ENCODE peak calls at places on chromosomes 6 and 20, in four cellular contexts. One of them, this sample, is unnamed.

GRCh38 chr6:70668499-70668812 is 773 bp downstream of the SMAP1 start:
- DNase-seq in lower lobe of right lung: no peak
- DNase-seq in GM23248: peak; percentile 68
- DNase-seq in neuronal stem cell: no peak
- DNase-seq in this sample: peak; percentile 76

GRCh38 chr6:101120747-101121146 is 239.6 kb upstream of the ASCC3 start:
- DNase-seq in GM23248: no peak
- DNase-seq in lower lobe of right lung: no peak
- DNase-seq in neuronal stem cell: no peak
- DNase-seq in this sample: no peak

GRCh38 chr6:67064323-67064722 is 1357.3 kb upstream of the EYS start:
- DNase-seq in lower lobe of right lung: no peak
- DNase-seq in neuronal stem cell: no peak
- DNase-seq in GM23248: no peak
- DNase-seq in this sample: no peak

GRCh38 chr6:5084192-5084786 is 852 bp upstream of the PPP1R3G start:
- DNase-seq in neuronal stem cell: peak; percentile 6
- DNase-seq in GM23248: no peak
- DNase-seq in lower lobe of right lung: no peak
- DNase-seq in this sample: peak; percentile 65

GRCh38 chr6:4660377-4661321 is 115.6 kb upstream of the CDYL start:
- DNase-seq in lower lobe of right lung: no peak
- DNase-seq in neuronal stem cell: no peak
- DNase-seq in GM23248: no peak
- DNase-seq in this sample: no peak

GRCh38 chr6:15234068-15234758 is 11.7 kb upstream of the JARID2 start:
- DNase-seq in GM23248: no peak
- DNase-seq in neuronal stem cell: no peak
- DNase-seq in lower lobe of right lung: no peak
- DNase-seq in this sample: no peak

GRCh38 chr20:6418732-6419131 is 295.9 kb upstream of the FERMT1 start:
- DNase-seq in neuronal stem cell: no peak
- DNase-seq in lower lobe of right lung: no peak
- DNase-seq in GM23248: no peak
- DNase-seq in this sample: no peak

GRCh38 chr6:166742981-166743380 is 115.9 kb upstream of the RPS6KA2 start:
- DNase-seq in lower lobe of right lung: no peak
- DNase-seq in neuronal stem cell: no peak
- DNase-seq in GM23248: no peak
- DNase-seq in this sample: no peak

GRCh38 chr6:169810066-169810989 is 58.9 kb downstream of the ERMARD start:
- DNase-seq in neuronal stem cell: peak; percentile 67
- DNase-seq in GM23248: no peak
- DNase-seq in lower lobe of right lung: no peak
- DNase-seq in this sample: no peak

GRCh38 chr6:85660181-85660611 is 17.5 kb upstream of the SYNCRIP start:
- DNase-seq in GM23248: peak; percentile 98
- DNase-seq in lower lobe of right lung: no peak
- DNase-seq in neuronal stem cell: no peak
- DNase-seq in this sample: no peak
- H3K4me3 ChIP-seq in GM23248: peak overlapping the region; percentile 55
- H3K4me3 ChIP-seq in lower lobe of right lung: no peak overlapping the region
- H3K4me3 ChIP-seq in neuronal stem cell: no peak overlapping the region
- H3K4me3 ChIP-seq in this sample: no peak overlapping the region

DNA sequence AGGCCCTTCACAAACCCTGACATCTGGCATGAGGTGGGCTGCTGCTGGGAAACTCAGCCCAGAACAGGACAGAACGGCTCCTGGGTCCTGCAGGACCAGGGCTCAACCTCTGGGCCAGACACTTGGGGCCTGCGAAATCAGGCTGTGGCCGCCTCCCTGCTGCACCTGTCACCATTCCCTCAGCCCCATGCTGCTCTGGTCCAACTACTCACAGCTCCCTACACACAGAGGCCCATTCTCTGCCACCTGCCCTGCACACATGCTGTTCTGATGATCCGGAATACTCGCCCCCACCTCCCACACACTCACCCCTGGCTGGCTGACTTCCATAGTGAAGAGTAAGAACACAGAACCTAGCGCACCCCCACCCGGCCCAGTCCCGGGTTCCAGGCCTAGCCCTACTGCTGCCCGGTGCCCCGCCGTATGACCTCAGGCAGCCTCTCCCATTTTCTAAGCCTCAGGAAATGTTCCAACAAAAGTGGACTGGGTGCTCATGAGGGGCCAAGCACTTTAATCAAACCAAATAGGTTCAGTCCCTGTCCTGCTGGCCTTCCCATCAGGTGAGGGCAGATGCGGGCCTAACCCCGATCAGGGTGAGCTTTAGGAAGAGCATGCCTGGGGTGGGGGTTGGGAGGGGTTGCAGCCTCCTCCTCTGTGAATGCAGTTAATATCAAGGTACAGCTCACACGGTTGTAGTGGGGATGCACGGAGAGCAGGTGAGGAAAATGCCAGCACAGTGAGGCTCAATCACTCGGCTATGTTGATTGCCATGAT is 3.9 kb downstream of the PEDS1 start:
- DNase-seq in lower lobe of right lung: no peak
- DNase-seq in neuronal stem cell: no peak
- DNase-seq in GM23248: no peak
- DNase-seq in this sample: no peak
- H3K4me1 ChIP-seq in lower lobe of right lung: peaks cover 85% of the 10 kb centered on the region
- H3K4me1 ChIP-seq in neuronal stem cell: peaks cover 24% of the 10 kb centered on the region
- H3K4me1 ChIP-seq in GM23248: peaks cover 44% of the 10 kb centered on the region
- H3K4me1 ChIP-seq in this sample: no peaks in the 10 kb centered on the region

GRCh38 chr20:63472159-63472811 is at the start of gene KCNQ2:
- DNase-seq in neuronal stem cell: no peak
- DNase-seq in lower lobe of right lung: no peak
- DNase-seq in GM23248: no peak
- DNase-seq in this sample: no peak
- H3K4me3 ChIP-seq in neuronal stem cell: peak within 1 kb of the TSS; percentile 90
- H3K4me3 ChIP-seq in lower lobe of right lung: peak within 1 kb of the TSS; percentile 28
- H3K4me3 ChIP-seq in GM23248: no peak within 1 kb of the TSS
- H3K4me3 ChIP-seq in this sample: no peak within 1 kb of the TSS

GRCh38 chr20:36153204-36153603 is 1.3 kb upstream of the EPB41L1 start:
- DNase-seq in GM23248: no peak
- DNase-seq in neuronal stem cell: no peak
- DNase-seq in lower lobe of right lung: no peak
- DNase-seq in this sample: no peak

GRCh38 chr20:36155991-36156390 is 1.5 kb downstream of the EPB41L1 start:
- DNase-seq in lower lobe of right lung: no peak
- DNase-seq in neuronal stem cell: no peak
- DNase-seq in GM23248: no peak
- DNase-seq in this sample: no peak

GRCh38 chr20:36153754-36154695 is 515 bp upstream of the EPB41L1 start:
- DNase-seq in lower lobe of right lung: peak; percentile 91
- DNase-seq in GM23248: peak; percentile 85
- DNase-seq in neuronal stem cell: peak; percentile 62
- DNase-seq in this sample: peak; percentile 91

GRCh38 chr20:36155629-36155971 is 1.1 kb downstream of the EPB41L1 start:
- DNase-seq in lower lobe of right lung: no peak
- DNase-seq in GM23248: no peak
- DNase-seq in neuronal stem cell: no peak
- DNase-seq in this sample: no peak

GRCh38 chr20:36154696-36155628 is at the start of gene EPB41L1:
- DNase-seq in GM23248: peak; percentile 63
- DNase-seq in neuronal stem cell: no peak
- DNase-seq in lower lobe of right lung: peak; percentile 51
- DNase-seq in this sample: no peak
- H3K4me1 ChIP-seq in GM23248: peaks cover 3% of the 10 kb centered on the region
- H3K4me1 ChIP-seq in neuronal stem cell: peaks cover 13% of the 10 kb centered on the region
- H3K4me1 ChIP-seq in lower lobe of right lung: peaks cover 33% of the 10 kb centered on the region
- H3K4me1 ChIP-seq in this sample: peaks cover 7% of the 10 kb centered on the region

GRCh38 chr6:30963641-30964040 is 19.9 kb upstream of the MUC21 start:
- DNase-seq in GM23248: peak; percentile 18
- DNase-seq in lower lobe of right lung: no peak
- DNase-seq in neuronal stem cell: no peak
- DNase-seq in this sample: no peak

GRCh38 chr6:30964075-30964474 is 19.4 kb upstream of the MUC21 start:
- DNase-seq in lower lobe of right lung: no peak
- DNase-seq in GM23248: no peak
- DNase-seq in neuronal stem cell: no peak
- DNase-seq in this sample: no peak

GRCh38 chr6:30957716-30958115 is 16.9 kb downstream of the MUCL3 start:
- DNase-seq in GM23248: no peak
- DNase-seq in lower lobe of right lung: no peak
- DNase-seq in neuronal stem cell: no peak
- DNase-seq in this sample: no peak

GRCh38 chr6:30962716-30963115 is 20.8 kb upstream of the MUC21 start:
- DNase-seq in GM23248: no peak
- DNase-seq in lower lobe of right lung: no peak
- DNase-seq in neuronal stem cell: no peak
- DNase-seq in this sample: no peak

DNA sequence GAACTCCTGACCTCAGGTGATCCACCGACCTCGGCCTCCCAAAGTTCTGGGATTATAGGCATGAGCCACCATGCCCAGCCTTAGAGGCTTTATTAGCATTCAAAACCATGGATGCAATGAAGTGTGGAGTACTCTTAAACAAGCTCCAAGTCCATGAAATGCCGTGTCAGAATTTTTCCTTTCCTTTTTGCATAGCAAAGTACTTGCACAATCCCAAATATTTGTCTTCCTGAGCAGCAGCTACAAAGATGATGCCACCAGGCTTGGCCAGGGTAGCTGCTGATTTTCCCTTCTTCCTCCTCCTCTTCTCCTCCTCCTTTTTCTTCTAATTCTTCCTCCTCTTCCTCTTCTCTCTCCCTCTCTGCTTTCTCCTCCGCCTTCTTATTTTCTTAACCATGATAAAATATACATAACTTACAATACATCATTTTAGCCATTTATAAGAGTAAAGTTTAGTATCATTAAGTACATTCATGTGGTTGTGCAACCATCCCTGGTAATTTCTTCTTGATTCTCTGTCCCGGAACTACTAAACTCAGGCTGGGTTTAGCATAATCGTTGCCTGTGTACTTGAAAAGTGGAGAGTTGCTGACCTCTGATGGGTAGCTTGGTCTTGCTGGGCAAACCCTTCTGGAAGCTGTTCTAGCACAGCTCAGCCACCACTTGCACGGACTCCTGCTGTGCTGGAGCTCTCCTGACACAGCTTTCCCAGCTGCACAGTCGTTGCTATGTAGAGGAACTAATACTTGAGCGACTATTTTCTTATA is 20.3 kb downstream of the MUCL3 start:
- DNase-seq in lower lobe of right lung: no peak
- DNase-seq in neuronal stem cell: no peak
- DNase-seq in GM23248: peak; percentile 67
- DNase-seq in this sample: no peak
- H3K4me3 ChIP-seq in lower lobe of right lung: no peak overlapping the region
- H3K4me3 ChIP-seq in neuronal stem cell: no peak overlapping the region
- H3K4me3 ChIP-seq in GM23248: no peak overlapping the region
- H3K4me3 ChIP-seq in this sample: no peak overlapping the region

DNA sequence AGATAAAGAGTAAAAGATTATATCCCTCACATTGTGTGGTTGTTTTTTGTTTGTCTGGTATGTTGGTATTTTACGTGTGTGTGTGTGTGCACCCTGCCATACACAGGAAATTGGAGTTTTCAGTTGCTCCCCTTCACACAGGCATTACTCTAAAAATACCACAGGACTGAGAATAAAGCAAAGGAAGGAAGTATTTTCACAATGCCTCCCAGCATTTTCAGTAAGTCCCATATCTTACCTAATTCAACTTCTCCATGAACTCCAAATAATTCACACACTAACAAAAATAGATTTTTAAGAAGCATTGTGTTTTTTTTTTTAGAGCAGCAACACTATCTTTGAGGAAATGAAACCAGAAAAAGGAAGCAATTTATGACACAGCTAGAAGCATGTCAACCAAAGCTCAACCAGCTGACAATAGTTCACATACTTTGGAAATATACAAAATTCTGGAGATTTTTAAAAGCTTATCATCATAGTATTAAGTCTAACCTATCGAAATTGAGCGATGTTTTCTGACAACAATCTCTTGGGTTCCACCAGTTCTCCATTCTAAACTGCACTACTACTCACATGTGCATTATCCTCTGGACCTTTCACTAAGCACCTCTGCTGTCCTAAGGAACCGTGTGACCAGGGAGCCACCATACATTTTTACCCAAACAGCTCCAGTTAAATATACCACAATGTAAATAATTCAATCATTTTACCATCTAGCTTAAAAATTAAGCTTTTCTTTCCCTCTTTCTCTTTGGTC is 2.1 kb downstream of the UBE2J1 start:
- DNase-seq in lower lobe of right lung: no peak
- DNase-seq in GM23248: peak; percentile 24
- DNase-seq in neuronal stem cell: no peak
- DNase-seq in this sample: no peak
- H3K4me1 ChIP-seq in lower lobe of right lung: peaks cover 59% of the 10 kb centered on the region
- H3K4me1 ChIP-seq in GM23248: peaks cover 39% of the 10 kb centered on the region
- H3K4me1 ChIP-seq in neuronal stem cell: peaks cover 11% of the 10 kb centered on the region
- H3K4me1 ChIP-seq in this sample: no peaks in the 10 kb centered on the region